ENCODE peak calls at places on chromosomes 11 and 22, in ten cellular contexts. One of them, this sample, is unnamed.

GRCh38 chr11:69468236-69468635 is 13.2 kb upstream of the LINC01488 start:
- DNase-seq in HCT116: no peak
- DNase-seq in left ventricle myocardium inferior: peak; percentile 2
- DNase-seq in right atrium auricular region: no peak
- DNase-seq in adrenal gland: no peak
- DNase-seq in ovary: no peak
- DNase-seq in Karpas-422: no peak
- DNase-seq in DND-41: no peak
- DNase-seq in IMR-90: no peak
- DNase-seq in upper lobe of right lung: no peak
- DNase-seq in this sample: no peak

GRCh38 chr11:19370100-19370861 is 129.5 kb upstream of the E2F8 start:
- DNase-seq in IMR-90: peak; percentile 31
- DNase-seq in DND-41: no peak
- DNase-seq in right atrium auricular region: peak; percentile 90
- DNase-seq in Karpas-422: no peak
- DNase-seq in HCT116: no peak
- DNase-seq in adrenal gland: peak; percentile 34
- DNase-seq in upper lobe of right lung: no peak
- DNase-seq in left ventricle myocardium inferior: peak; percentile 45
- DNase-seq in ovary: no peak
- DNase-seq in this sample: no peak

GRCh38 chr11:87394924-87395323 is 357.2 kb downstream of the TMEM135 start:
- DNase-seq in IMR-90: no peak
- DNase-seq in ovary: no peak
- DNase-seq in adrenal gland: no peak
- DNase-seq in upper lobe of right lung: no peak
- DNase-seq in HCT116: no peak
- DNase-seq in right atrium auricular region: no peak
- DNase-seq in Karpas-422: no peak
- DNase-seq in DND-41: no peak
- DNase-seq in left ventricle myocardium inferior: no peak
- DNase-seq in this sample: no peak

GRCh38 chr11:129279326-129280026 is 87.4 kb upstream of the ARHGAP32 start:
- DNase-seq in upper lobe of right lung: peak; percentile 93
- DNase-seq in DND-41: no peak
- DNase-seq in IMR-90: peak; percentile 67
- DNase-seq in left ventricle myocardium inferior: peak; percentile 85
- DNase-seq in adrenal gland: peak; percentile 88
- DNase-seq in HCT116: peak; percentile 37
- DNase-seq in ovary: peak; percentile 79
- DNase-seq in right atrium auricular region: no peak
- DNase-seq in Karpas-422: no peak
- DNase-seq in this sample: peak; percentile 70

GRCh38 chr11:48006301-48006992 is 26.1 kb downstream of the PTPRJ start:
- DNase-seq in adrenal gland: peak; percentile 43
- DNase-seq in HCT116: no peak
- DNase-seq in IMR-90: peak; percentile 79
- DNase-seq in upper lobe of right lung: no peak
- DNase-seq in ovary: no peak
- DNase-seq in Karpas-422: no peak
- DNase-seq in DND-41: no peak
- DNase-seq in right atrium auricular region: no peak
- DNase-seq in left ventricle myocardium inferior: no peak
- DNase-seq in this sample: no peak

GRCh38 chr11:116960916-116961315 is 123.5 kb upstream of the APOA1 start:
- DNase-seq in adrenal gland: no peak
- DNase-seq in upper lobe of right lung: no peak
- DNase-seq in IMR-90: peak; percentile 83
- DNase-seq in ovary: no peak
- DNase-seq in Karpas-422: no peak
- DNase-seq in right atrium auricular region: no peak
- DNase-seq in DND-41: no peak
- DNase-seq in HCT116: peak; percentile 8
- DNase-seq in left ventricle myocardium inferior: no peak
- DNase-seq in this sample: no peak

GRCh38 chr11:40161855-40162410 is 1297.5 kb downstream of the LRRC4C start:
- DNase-seq in HCT116: no peak
- DNase-seq in right atrium auricular region: no peak
- DNase-seq in ovary: no peak
- DNase-seq in upper lobe of right lung: no peak
- DNase-seq in DND-41: no peak
- DNase-seq in IMR-90: no peak
- DNase-seq in left ventricle myocardium inferior: no peak
- DNase-seq in Karpas-422: no peak
- DNase-seq in adrenal gland: peak; percentile 12
- DNase-seq in this sample: no peak

GRCh38 chr11:131349368-131350086 is 20.9 kb upstream of the NTM start:
- DNase-seq in DND-41: no peak
- DNase-seq in Karpas-422: no peak
- DNase-seq in right atrium auricular region: no peak
- DNase-seq in left ventricle myocardium inferior: no peak
- DNase-seq in upper lobe of right lung: no peak
- DNase-seq in ovary: no peak
- DNase-seq in HCT116: no peak
- DNase-seq in adrenal gland: no peak
- DNase-seq in IMR-90: no peak
- DNase-seq in this sample: no peak

GRCh38 chr22:44497218-44497903 is 672 bp downstream of the RTL6 start:
- DNase-seq in adrenal gland: peak; percentile 73
- DNase-seq in ovary: peak; percentile 25
- DNase-seq in upper lobe of right lung: peak; percentile 67
- DNase-seq in DND-41: peak; percentile 18
- DNase-seq in Karpas-422: no peak
- DNase-seq in IMR-90: peak; percentile 34
- DNase-seq in left ventricle myocardium inferior: no peak
- DNase-seq in HCT116: no peak
- DNase-seq in right atrium auricular region: peak; percentile 59
- DNase-seq in this sample: peak; percentile 46

GRCh38 chr11:70891844-70892380 is 360.5 kb downstream of the SHANK2 start:
- DNase-seq in upper lobe of right lung: no peak
- DNase-seq in DND-41: no peak
- DNase-seq in Karpas-422: no peak
- DNase-seq in left ventricle myocardium inferior: no peak
- DNase-seq in right atrium auricular region: no peak
- DNase-seq in IMR-90: no peak
- DNase-seq in HCT116: no peak
- DNase-seq in ovary: no peak
- DNase-seq in adrenal gland: no peak
- DNase-seq in this sample: no peak

GRCh38 chr11:70887428-70887827 is 364.9 kb downstream of the SHANK2 start:
- DNase-seq in IMR-90: no peak
- DNase-seq in upper lobe of right lung: no peak
- DNase-seq in left ventricle myocardium inferior: no peak
- DNase-seq in HCT116: no peak
- DNase-seq in DND-41: no peak
- DNase-seq in adrenal gland: no peak
- DNase-seq in ovary: no peak
- DNase-seq in Karpas-422: no peak
- DNase-seq in right atrium auricular region: no peak
- DNase-seq in this sample: no peak

GRCh38 chr11:70892889-70893288 is 359.5 kb downstream of the SHANK2 start:
- DNase-seq in DND-41: no peak
- DNase-seq in upper lobe of right lung: peak; percentile 16
- DNase-seq in IMR-90: no peak
- DNase-seq in left ventricle myocardium inferior: no peak
- DNase-seq in ovary: no peak
- DNase-seq in right atrium auricular region: no peak
- DNase-seq in adrenal gland: no peak
- DNase-seq in Karpas-422: no peak
- DNase-seq in HCT116: no peak
- DNase-seq in this sample: no peak

GRCh38 chr11:70885721-70886305 is 366.6 kb downstream of the SHANK2 start:
- DNase-seq in adrenal gland: no peak
- DNase-seq in ovary: no peak
- DNase-seq in left ventricle myocardium inferior: no peak
- DNase-seq in DND-41: no peak
- DNase-seq in Karpas-422: no peak
- DNase-seq in upper lobe of right lung: no peak
- DNase-seq in IMR-90: peak; percentile 11
- DNase-seq in right atrium auricular region: no peak
- DNase-seq in HCT116: no peak
- DNase-seq in this sample: no peak

DNA sequence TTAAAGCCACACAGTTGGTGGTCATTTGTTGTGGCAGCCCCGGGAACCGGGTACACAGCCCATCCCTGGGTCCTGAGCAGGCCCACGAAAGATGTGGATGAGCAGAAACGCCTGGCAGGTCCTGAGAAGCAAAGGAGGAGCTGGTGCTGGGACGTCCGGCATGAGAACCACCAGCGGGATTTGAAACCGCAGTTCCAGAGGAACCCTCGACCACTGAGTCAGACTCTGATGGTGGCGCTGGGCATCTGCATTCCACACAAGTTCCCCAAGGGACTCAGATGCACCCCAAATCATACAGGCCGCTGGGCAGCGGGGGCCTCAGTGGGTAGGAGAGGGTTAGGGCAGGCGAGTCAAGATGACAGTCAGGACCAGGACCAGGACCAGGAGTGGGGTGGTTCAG is 363.0 kb downstream of the SHANK2 start:
- DNase-seq in DND-41: no peak
- DNase-seq in adrenal gland: no peak
- DNase-seq in Karpas-422: no peak
- DNase-seq in HCT116: no peak
- DNase-seq in ovary: no peak
- DNase-seq in left ventricle myocardium inferior: no peak
- DNase-seq in upper lobe of right lung: no peak
- DNase-seq in right atrium auricular region: no peak
- DNase-seq in IMR-90: no peak
- DNase-seq in this sample: no peak
- H3K9me3 ChIP-seq in DND-41: no peaks in the 10 kb centered on the region
- H3K9me3 ChIP-seq in adrenal gland: no peaks in the 10 kb centered on the region
- H3K9me3 ChIP-seq in Karpas-422: no peaks in the 10 kb centered on the region
- H3K9me3 ChIP-seq in HCT116: no peaks in the 10 kb centered on the region
- H3K9me3 ChIP-seq in ovary: no peaks in the 10 kb centered on the region
- H3K9me3 ChIP-seq in left ventricle myocardium inferior: no peaks in the 10 kb centered on the region
- H3K9me3 ChIP-seq in upper lobe of right lung: no peaks in the 10 kb centered on the region
- H3K9me3 ChIP-seq in right atrium auricular region: no peaks in the 10 kb centered on the region
- H3K9me3 ChIP-seq in IMR-90: peaks cover 9% of the 10 kb centered on the region
- H3K9me3 ChIP-seq in this sample: no peaks in the 10 kb centered on the region

GRCh38 chr22:41541484-41541883 is 2.8 kb downstream of the POLR3H start:
- DNase-seq in HCT116: no peak
- DNase-seq in ovary: no peak
- DNase-seq in IMR-90: no peak
- DNase-seq in Karpas-422: no peak
- DNase-seq in upper lobe of right lung: no peak
- DNase-seq in right atrium auricular region: no peak
- DNase-seq in DND-41: no peak
- DNase-seq in adrenal gland: no peak
- DNase-seq in left ventricle myocardium inferior: no peak
- DNase-seq in this sample: no peak
- H3K4me3 ChIP-seq in HCT116: no peak overlapping the region
- H3K4me3 ChIP-seq in ovary: no peak overlapping the region
- H3K4me3 ChIP-seq in IMR-90: no peak overlapping the region
- H3K4me3 ChIP-seq in Karpas-422: no peak overlapping the region
- H3K4me3 ChIP-seq in upper lobe of right lung: no peak overlapping the region
- H3K4me3 ChIP-seq in right atrium auricular region: no peak overlapping the region
- H3K4me3 ChIP-seq in DND-41: no peak overlapping the region
- H3K4me3 ChIP-seq in adrenal gland: no peak overlapping the region
- H3K4me3 ChIP-seq in left ventricle myocardium inferior: no peak overlapping the region
- H3K4me3 ChIP-seq in this sample: no peak overlapping the region

DNA sequence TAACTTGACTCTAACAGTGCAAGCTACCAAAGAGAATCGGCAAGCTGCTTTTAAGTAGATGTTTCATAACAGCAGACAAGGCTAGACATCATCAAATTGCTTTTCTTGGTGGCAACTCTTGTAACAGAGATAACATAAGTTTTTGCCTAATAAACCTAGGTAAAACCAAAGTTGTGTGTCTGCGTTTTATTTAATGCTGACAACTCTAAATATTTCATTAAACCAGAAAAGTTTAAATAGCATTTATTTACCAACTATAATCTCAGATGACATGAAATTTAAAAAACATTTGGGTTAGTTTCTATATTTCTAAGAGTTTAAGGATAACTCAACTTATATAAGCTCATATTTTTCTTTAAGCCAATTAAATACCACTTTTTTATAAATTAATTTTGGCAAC is 19.3 kb upstream of the IFITM3 start:
- DNase-seq in HCT116: no peak
- DNase-seq in left ventricle myocardium inferior: no peak
- DNase-seq in adrenal gland: no peak
- DNase-seq in upper lobe of right lung: no peak
- DNase-seq in IMR-90: no peak
- DNase-seq in Karpas-422: no peak
- DNase-seq in right atrium auricular region: no peak
- DNase-seq in DND-41: no peak
- DNase-seq in ovary: no peak
- DNase-seq in this sample: no peak
- H3K4me1 ChIP-seq in HCT116: no peaks in the 10 kb centered on the region
- H3K4me1 ChIP-seq in left ventricle myocardium inferior: peaks cover 30% of the 10 kb centered on the region
- H3K4me1 ChIP-seq in adrenal gland: peaks cover 5% of the 10 kb centered on the region
- H3K4me1 ChIP-seq in upper lobe of right lung: peaks cover 22% of the 10 kb centered on the region
- H3K4me1 ChIP-seq in IMR-90: peaks cover 5% of the 10 kb centered on the region
- H3K4me1 ChIP-seq in Karpas-422: peaks cover 12% of the 10 kb centered on the region
- H3K4me1 ChIP-seq in right atrium auricular region: peaks cover 18% of the 10 kb centered on the region
- H3K4me1 ChIP-seq in DND-41: peaks cover 25% of the 10 kb centered on the region
- H3K4me1 ChIP-seq in ovary: peaks cover 14% of the 10 kb centered on the region
- H3K4me1 ChIP-seq in this sample: peaks cover 5% of the 10 kb centered on the region

GRCh38 chr22:48628891-48629559 is 1198.6 kb downstream of the BRD1 start:
- DNase-seq in Karpas-422: no peak
- DNase-seq in adrenal gland: no peak
- DNase-seq in right atrium auricular region: no peak
- DNase-seq in IMR-90: no peak
- DNase-seq in left ventricle myocardium inferior: no peak
- DNase-seq in DND-41: no peak
- DNase-seq in upper lobe of right lung: no peak
- DNase-seq in HCT116: no peak
- DNase-seq in ovary: no peak
- DNase-seq in this sample: no peak
- H3K9me3 ChIP-seq in Karpas-422: no peaks in the 10 kb centered on the region
- H3K9me3 ChIP-seq in adrenal gland: no peaks in the 10 kb centered on the region
- H3K9me3 ChIP-seq in right atrium auricular region: no peaks in the 10 kb centered on the region
- H3K9me3 ChIP-seq in IMR-90: peaks cover 56% of the 10 kb centered on the region
- H3K9me3 ChIP-seq in left ventricle myocardium inferior: no peaks in the 10 kb centered on the region
- H3K9me3 ChIP-seq in DND-41: no peaks in the 10 kb centered on the region
- H3K9me3 ChIP-seq in upper lobe of right lung: no peaks in the 10 kb centered on the region
- H3K9me3 ChIP-seq in HCT116: no peaks in the 10 kb centered on the region
- H3K9me3 ChIP-seq in ovary: no peaks in the 10 kb centered on the region
- H3K9me3 ChIP-seq in this sample: no peaks in the 10 kb centered on the region

DNA sequence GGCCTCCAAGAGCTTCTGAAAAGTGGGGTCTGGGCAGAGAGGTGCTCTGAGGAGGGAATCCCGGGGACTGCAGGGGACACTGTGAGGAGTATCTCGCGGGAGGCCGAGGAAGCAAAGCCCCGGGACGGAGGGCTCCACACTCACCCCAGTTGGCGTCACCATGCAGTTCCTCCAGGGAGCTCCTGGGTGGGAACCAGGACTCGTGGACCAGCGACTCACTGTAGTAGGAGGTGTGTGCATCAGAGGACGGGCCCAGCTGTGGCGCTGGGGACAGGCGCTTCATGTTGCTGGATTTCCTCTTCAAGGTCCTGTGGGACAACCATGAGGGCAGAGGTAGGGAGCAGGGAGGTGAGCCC is 4.8 kb downstream of the SUN2 start:
- DNase-seq in IMR-90: no peak
- DNase-seq in ovary: no peak
- DNase-seq in DND-41: no peak
- DNase-seq in left ventricle myocardium inferior: no peak
- DNase-seq in HCT116: no peak
- DNase-seq in Karpas-422: no peak
- DNase-seq in adrenal gland: no peak
- DNase-seq in upper lobe of right lung: no peak
- DNase-seq in right atrium auricular region: no peak
- DNase-seq in this sample: no peak
- H3K4me3 ChIP-seq in IMR-90: no peak overlapping the region
- H3K4me3 ChIP-seq in ovary: no peak overlapping the region
- H3K4me3 ChIP-seq in DND-41: no peak overlapping the region
- H3K4me3 ChIP-seq in left ventricle myocardium inferior: no peak overlapping the region
- H3K4me3 ChIP-seq in HCT116: no peak overlapping the region
- H3K4me3 ChIP-seq in Karpas-422: no peak overlapping the region
- H3K4me3 ChIP-seq in adrenal gland: no peak overlapping the region
- H3K4me3 ChIP-seq in upper lobe of right lung: no peak overlapping the region
- H3K4me3 ChIP-seq in right atrium auricular region: no peak overlapping the region
- H3K4me3 ChIP-seq in this sample: peak overlapping the region; percentile 80

GRCh38 chr22:49960159-49960966 is at the start of gene PIM3:
- DNase-seq in upper lobe of right lung: peak; percentile 97
- DNase-seq in left ventricle myocardium inferior: peak; percentile 94
- DNase-seq in Karpas-422: peak; percentile 98
- DNase-seq in ovary: peak; percentile 92
- DNase-seq in DND-41: peak; percentile 95
- DNase-seq in right atrium auricular region: peak; percentile 96
- DNase-seq in HCT116: peak; percentile 93
- DNase-seq in IMR-90: peak; percentile 95
- DNase-seq in adrenal gland: peak; percentile 94
- DNase-seq in this sample: peak; percentile 94
- H3K4me1 ChIP-seq in upper lobe of right lung: peaks cover 61% of the 10 kb centered on the region
- H3K4me1 ChIP-seq in left ventricle myocardium inferior: peaks cover 73% of the 10 kb centered on the region
- H3K4me1 ChIP-seq in Karpas-422: peaks cover 26% of the 10 kb centered on the region
- H3K4me1 ChIP-seq in ovary: peaks cover 7% of the 10 kb centered on the region
- H3K4me1 ChIP-seq in DND-41: peaks cover 39% of the 10 kb centered on the region
- H3K4me1 ChIP-seq in right atrium auricular region: peaks cover 57% of the 10 kb centered on the region
- H3K4me1 ChIP-seq in HCT116: peaks cover 49% of the 10 kb centered on the region
- H3K4me1 ChIP-seq in IMR-90: peaks cover 21% of the 10 kb centered on the region
- H3K4me1 ChIP-seq in adrenal gland: peaks cover 30% of the 10 kb centered on the region
- H3K4me1 ChIP-seq in this sample: peaks cover 31% of the 10 kb centered on the region

This sample was measured in CD4-positive, alpha-beta memory T cell.